ENCODE peak calls at places on chromosomes 12 and 14, in six cellular contexts. O is left ventricle myocardium inferior, E is stomach, C is cardiac muscle cell, K is uterus, V is neural progenitor cell. L is an unnamed sample.

GRCh38 chr12:31962076-31962475 is 2.9 kb downstream of the RESF1 start:
- DNase-seq in V (no peak), C (peak; percentile 33), E (no peak), K (no peak), O (no peak), L (no peak)

GRCh38 chr14:100524933-100525243 is 62.3 kb downstream of the BEGAIN start:
- DNase-seq in O (no peak), V (peak; percentile 81), C (no peak), K (peak; percentile 13), E (peak; percentile 25), L (no peak)

GRCh38 chr14:77562681-77563080 is 53.8 kb downstream of the SPTLC2 start:
- DNase-seq in K (no peak), C (peak; percentile 46), V (no peak), O (no peak), E (no peak), L (no peak)

GRCh38 chr12:6450091-6450868 is 1.6 kb upstream of the TAPBPL start:
- DNase-seq in C (no peak), V (peak; percentile 66), O (no peak), K (no peak), E (no peak), L (no peak)

GRCh38 chr12:53754196-53754595 is 2.4 kb upstream of the CISTR start:
- DNase-seq in V (no peak), K (no peak), O (no peak), C (no peak), E (no peak), L (no peak)

GRCh38 chr14:103683139-103683538 is 32.1 kb downstream of the XRCC3 start:
- DNase-seq in O (no peak), V (no peak), E (no peak), C (no peak), K (no peak), L (no peak)

GRCh38 chr14:53265025-53265424 is 111.9 kb upstream of the DDHD1 start:
- DNase-seq in O (no peak), C (no peak), E (no peak), V (no peak), K (no peak), L (no peak)

GRCh38 chr12:131203666-131204415 is 250.1 kb downstream of the ADGRD1 start:
- DNase-seq in C (no peak), V (no peak), K (no peak), E (no peak), O (no peak), L (no peak)

GRCh38 chr12:7241404-7242005 is 52.0 kb downstream of the PEX5 start:
- DNase-seq in E (no peak), O (no peak), C (peak; percentile 12), K (no peak), V (no peak), L (no peak)

GRCh38 chr14:44962573-44963528 is 861 bp downstream of the TOGARAM1 start:
- DNase-seq in K (peak; percentile 53), O (peak; percentile 57), V (peak; percentile 66), E (peak; percentile 49), C (peak; percentile 70), L (peak; percentile 54)

GRCh38 chr12:30515351-30515750 is 180.3 kb downstream of the IPO8 start:
- DNase-seq in C (peak; percentile 64), V (peak; percentile 55), K (no peak), E (no peak), O (no peak), L (no peak)

GRCh38 chr12:27838543-27838942 is 58.5 kb upstream of the MANSC4 start:
- DNase-seq in E (no peak), V (no peak), K (no peak), O (no peak), C (no peak), L (no peak)

GRCh38 chr12:75349946-75350345 is 15.5 kb downstream of the GLIPR1L1 start:
- DNase-seq in C (no peak), V (no peak), O (no peak), K (no peak), E (no peak), L (no peak)

GRCh38 chr12:47781479-47782371 is 8.7 kb downstream of the SLC48A1 start:
- DNase-seq in K (no peak), V (no peak), O (no peak), E (no peak), C (no peak), L (no peak)
- H3K4me1 ChIP-seq in K (no peaks in the 10 kb centered on the region), V (peaks cover 15% of the 10 kb centered on the region), O (peaks cover 53% of the 10 kb centered on the region), E (peaks cover 44% of the 10 kb centered on the region), C (no peaks in the 10 kb centered on the region), L (peaks cover 7% of the 10 kb centered on the region)

GRCh38 chr14:92520102-92520651 is 6.6 kb downstream of the RIN3 start:
- DNase-seq in O (no peak), K (no peak), C (no peak), V (no peak), E (no peak), L (no peak)
- H3K4me1 ChIP-seq in O (peaks cover 43% of the 10 kb centered on the region), K (no peaks in the 10 kb centered on the region), C (no peaks in the 10 kb centered on the region), V (no peaks in the 10 kb centered on the region), E (peaks cover 76% of the 10 kb centered on the region), L (peaks cover 13% of the 10 kb centered on the region)

GRCh38 chr12:50087995-50088394 is 2.9 kb downstream of the SMARCD1 start:
- DNase-seq in E (no peak), O (no peak), C (peak; percentile 69), V (no peak), K (no peak), L (no peak)

GRCh38 chr12:50084775-50085614 is at the start of gene SMARCD1:
- DNase-seq in O (peak; percentile 93), E (peak; percentile 89), K (peak; percentile 93), C (peak; percentile 95), V (peak; percentile 99), L (peak; percentile 92)

GRCh38 chr12:50087159-50087558 is 2.0 kb downstream of the SMARCD1 start:
- DNase-seq in K (no peak), O (no peak), C (no peak), V (no peak), E (no peak), L (no peak)

GRCh38 chr12:50085615-50085928 is 430 bp downstream of the SMARCD1 start:
- DNase-seq in E (no peak), V (no peak), O (no peak), C (no peak), K (no peak), L (no peak)

GRCh38 chr12:50086148-50086547 is 1.0 kb downstream of the SMARCD1 start:
- DNase-seq in K (no peak), E (no peak), C (no peak), V (no peak), O (no peak), L (no peak)
- H3K4me1 ChIP-seq in K (no peaks in the 10 kb centered on the region), E (peaks cover 44% of the 10 kb centered on the region), C (no peaks in the 10 kb centered on the region), V (peaks cover 3% of the 10 kb centered on the region), O (peaks cover 37% of the 10 kb centered on the region), L (no peaks in the 10 kb centered on the region)

GRCh38 chr12:11777962-11778361 is 128.5 kb downstream of the ETV6 start:
- DNase-seq in K (no peak), O (no peak), V (no peak), C (no peak), E (no peak), L (no peak)
- H3K4me1 ChIP-seq in K (no peaks in the 10 kb centered on the region), O (peaks cover 50% of the 10 kb centered on the region), V (peaks cover 25% of the 10 kb centered on the region), C (peaks cover 31% of the 10 kb centered on the region), E (peaks cover 61% of the 10 kb centered on the region), L (peaks cover 9% of the 10 kb centered on the region)

DNA sequence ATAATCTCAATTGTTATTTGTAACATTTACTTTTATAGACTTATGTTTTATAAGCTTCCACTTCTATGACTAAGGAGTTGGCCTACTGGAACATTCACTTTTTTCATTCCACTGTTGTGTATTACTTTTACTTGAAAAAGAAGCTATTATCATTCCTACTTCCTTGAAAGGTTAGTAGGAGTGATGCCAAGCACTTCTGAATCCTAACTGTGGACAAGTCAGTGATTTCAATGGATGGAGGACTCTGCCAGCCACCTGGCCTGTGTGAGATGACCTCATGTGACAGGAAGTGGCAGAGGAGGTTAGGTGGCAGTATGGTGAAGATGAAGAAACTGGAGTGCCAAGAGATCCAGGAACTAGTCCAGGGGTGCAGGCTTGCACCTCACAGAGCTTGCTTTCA is 46.0 kb downstream of the TECPR2 start:
- DNase-seq in K (no peak), O (no peak), E (no peak), V (no peak), C (no peak), L (no peak)
- H3K4me1 ChIP-seq in K (no peaks in the 10 kb centered on the region), O (peaks cover 34% of the 10 kb centered on the region), E (no peaks in the 10 kb centered on the region), V (peaks cover 5% of the 10 kb centered on the region), C (no peaks in the 10 kb centered on the region), L (no peaks in the 10 kb centered on the region)

GRCh38 chr14:55104051-55104954 is 24.7 kb upstream of the LGALS3 start:
- DNase-seq in C (no peak), O (no peak), E (no peak), K (no peak), V (no peak), L (no peak)

GRCh38 chr14:55105991-55106390 is 23.1 kb upstream of the LGALS3 start:
- DNase-seq in C (no peak), E (no peak), V (no peak), K (no peak), O (no peak), L (no peak)

GRCh38 chr14:55101698-55102097 is 27.4 kb upstream of the LGALS3 start:
- DNase-seq in E (no peak), C (no peak), O (no peak), K (no peak), V (no peak), L (no peak)

GRCh38 chr14:55102141-55102547 is 26.9 kb upstream of the LGALS3 start:
- DNase-seq in V (peak; percentile 79), C (peak; percentile 100), K (peak; percentile 78), O (peak; percentile 73), E (peak; percentile 83), L (peak; percentile 77)

DNA sequence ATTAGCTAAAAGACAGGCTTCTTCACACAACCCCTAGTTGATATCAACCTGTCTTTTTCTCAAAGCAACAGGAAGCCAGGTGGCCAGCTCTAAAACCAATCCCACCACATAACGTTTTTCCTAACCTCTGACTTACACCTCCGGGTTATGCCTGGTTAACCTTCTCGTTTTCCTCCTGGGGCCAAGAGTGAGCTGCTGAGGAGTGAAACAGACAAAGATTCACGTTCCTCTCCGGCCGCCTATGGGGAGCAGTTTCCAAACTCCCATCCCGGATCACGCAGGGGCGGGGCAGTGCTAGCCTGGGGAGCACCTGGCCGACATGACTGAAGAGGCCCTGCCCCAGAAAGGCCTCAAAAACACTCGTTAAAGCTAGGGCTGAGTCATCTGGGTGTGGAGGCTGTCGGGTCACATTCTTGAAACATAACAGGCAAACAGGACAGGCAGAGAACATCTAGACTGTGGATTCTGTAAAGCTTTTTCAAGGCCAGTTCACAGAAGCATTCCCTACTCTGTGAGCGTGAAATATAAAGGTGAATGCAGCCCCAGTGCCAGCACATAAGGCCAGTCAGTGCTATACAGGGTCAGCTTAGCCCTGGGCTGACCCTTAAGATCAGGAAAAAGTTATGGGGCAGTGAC is 25.9 kb upstream of the LGALS3 start:
- DNase-seq in E (peak; percentile 84), O (peak; percentile 70), C (peak; percentile 94), K (peak; percentile 89), V (peak; percentile 62), L (peak; percentile 91)
- H3K4me1 ChIP-seq in E (peaks cover 82% of the 10 kb centered on the region), O (peaks cover 97% of the 10 kb centered on the region), C (peaks cover 25% of the 10 kb centered on the region), K (peaks cover 31% of the 10 kb centered on the region), V (peaks cover 20% of the 10 kb centered on the region), L (peaks cover 45% of the 10 kb centered on the region)

GRCh38 chr14:104686624-104687517 is 2.5 kb upstream of the INF2 start:
- DNase-seq in O (peak; percentile 15), K (peak; percentile 14), C (no peak), E (peak; percentile 75), V (peak; percentile 1), L (peak; percentile 61)
- H3K4me1 ChIP-seq in O (peaks cover 66% of the 10 kb centered on the region), K (peaks cover 4% of the 10 kb centered on the region), C (peaks cover 21% of the 10 kb centered on the region), E (peaks cover 61% of the 10 kb centered on the region), V (peaks cover 51% of the 10 kb centered on the region), L (peaks cover 55% of the 10 kb centered on the region)

DNA sequence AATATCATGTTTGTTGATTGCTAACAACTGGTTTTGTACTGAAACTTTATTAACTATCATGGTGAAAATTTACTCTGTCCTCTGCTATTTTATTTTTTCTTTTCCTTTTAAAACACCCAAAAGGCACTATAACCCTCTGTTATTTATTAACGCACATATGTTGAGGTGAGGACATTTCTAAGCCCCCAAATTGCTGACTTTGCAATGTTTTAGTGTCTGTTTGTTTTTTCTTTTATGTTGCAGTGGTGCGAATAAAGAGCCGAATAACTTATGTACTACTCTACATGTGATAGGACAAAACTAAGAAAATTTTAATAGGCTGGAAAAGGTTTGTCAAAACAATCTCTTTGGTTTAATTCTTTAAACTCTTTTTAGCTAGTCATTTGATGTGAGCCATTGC is 24.5 kb upstream of the PAWR start:
- DNase-seq in O (no peak), V (no peak), E (no peak), C (no peak), K (no peak), L (no peak)
- H3K4me1 ChIP-seq in O (no peaks in the 10 kb centered on the region), V (no peaks in the 10 kb centered on the region), E (no peaks in the 10 kb centered on the region), C (no peaks in the 10 kb centered on the region), K (no peaks in the 10 kb centered on the region), L (no peaks in the 10 kb centered on the region)